ENCODE peak calls at places on chromosomes 4 and X, in six cellular contexts. One of them, this sample, is unnamed.

GRCh38 chrX:136468391-136469103 is 19.2 kb upstream of the BRS3 start:
- DNase-seq in naive thymus-derived CD4-positive, alpha-beta T cell: no peak
- DNase-seq in psoas muscle: no peak
- DNase-seq in NCI-H2081: peak; percentile 23
- DNase-seq in pulmonary artery endothelial cell: no peak
- DNase-seq in endothelial cell: no peak
- DNase-seq in this sample: peak; percentile 8

GRCh38 chr4:165799384-165799815 is 73.6 kb upstream of the TLL1 start:
- DNase-seq in pulmonary artery endothelial cell: no peak
- DNase-seq in psoas muscle: no peak
- DNase-seq in NCI-H2081: no peak
- DNase-seq in endothelial cell: no peak
- DNase-seq in naive thymus-derived CD4-positive, alpha-beta T cell: no peak
- DNase-seq in this sample: no peak

GRCh38 chrX:38985945-38986344 is 184.7 kb downstream of the MID1IP1 start:
- DNase-seq in NCI-H2081: no peak
- DNase-seq in naive thymus-derived CD4-positive, alpha-beta T cell: no peak
- DNase-seq in pulmonary artery endothelial cell: no peak
- DNase-seq in endothelial cell: no peak
- DNase-seq in psoas muscle: no peak
- DNase-seq in this sample: no peak

GRCh38 chrX:41137589-41137988 is 52.3 kb downstream of the USP9X start:
- DNase-seq in pulmonary artery endothelial cell: no peak
- DNase-seq in naive thymus-derived CD4-positive, alpha-beta T cell: no peak
- DNase-seq in endothelial cell: no peak
- DNase-seq in psoas muscle: no peak
- DNase-seq in NCI-H2081: peak; percentile 3
- DNase-seq in this sample: no peak

GRCh38 chr4:99087887-99088484 is 602 bp downstream of the ADH5 start:
- DNase-seq in endothelial cell: no peak
- DNase-seq in NCI-H2081: peak; percentile 28
- DNase-seq in naive thymus-derived CD4-positive, alpha-beta T cell: no peak
- DNase-seq in psoas muscle: peak; percentile 65
- DNase-seq in pulmonary artery endothelial cell: peak; percentile 29
- DNase-seq in this sample: no peak

GRCh38 chr4:170386974-170387373 is 297.2 kb upstream of the AADAT start:
- DNase-seq in endothelial cell: no peak
- DNase-seq in naive thymus-derived CD4-positive, alpha-beta T cell: no peak
- DNase-seq in pulmonary artery endothelial cell: no peak
- DNase-seq in NCI-H2081: no peak
- DNase-seq in psoas muscle: no peak
- DNase-seq in this sample: no peak

GRCh38 chr4:108114503-108114902 is 54.2 kb downstream of the LEF1 start:
- DNase-seq in endothelial cell: no peak
- DNase-seq in NCI-H2081: no peak
- DNase-seq in pulmonary artery endothelial cell: no peak
- DNase-seq in naive thymus-derived CD4-positive, alpha-beta T cell: no peak
- DNase-seq in psoas muscle: no peak
- DNase-seq in this sample: peak; percentile 27

GRCh38 chr4:134695433-134695832 is 493.8 kb upstream of the PABPC4L start:
- DNase-seq in pulmonary artery endothelial cell: no peak
- DNase-seq in endothelial cell: no peak
- DNase-seq in naive thymus-derived CD4-positive, alpha-beta T cell: no peak
- DNase-seq in NCI-H2081: no peak
- DNase-seq in psoas muscle: no peak
- DNase-seq in this sample: no peak

GRCh38 chrX:119624417-119624816 is 18.2 kb upstream of the NKRF start:
- DNase-seq in endothelial cell: no peak
- DNase-seq in NCI-H2081: no peak
- DNase-seq in pulmonary artery endothelial cell: no peak
- DNase-seq in psoas muscle: no peak
- DNase-seq in naive thymus-derived CD4-positive, alpha-beta T cell: no peak
- DNase-seq in this sample: no peak